ENCODE peak calls at places on chromosome 15, in four cellular contexts. One of them, this sample, is unnamed.

GRCh38 chr15:89187911-89188514 is 33.4 kb downstream of the RLBP1 start:
- DNase-seq in fibroblast of pulmonary artery: no peak
- DNase-seq in dorsolateral prefrontal cortex: peak
- DNase-seq in colonic mucosa: no peak
- DNase-seq in this sample: no peak

GRCh38 chr15:79007066-79007465 is 62.2 kb upstream of the CTSH start:
- DNase-seq in fibroblast of pulmonary artery: peak
- DNase-seq in colonic mucosa: peak
- DNase-seq in dorsolateral prefrontal cortex: no peak
- DNase-seq in this sample: peak

GRCh38 chr15:82709421-82710207 is at the start of gene AP3B2:
- DNase-seq in fibroblast of pulmonary artery: peak
- DNase-seq in dorsolateral prefrontal cortex: peak
- DNase-seq in colonic mucosa: peak
- DNase-seq in this sample: peak

GRCh38 chr15:67253517-67254237 is 784 bp downstream of the AAGAB start:
- DNase-seq in fibroblast of pulmonary artery: peak
- DNase-seq in dorsolateral prefrontal cortex: no peak
- DNase-seq in colonic mucosa: peak
- DNase-seq in this sample: peak

GRCh38 chr15:53193149-53193548 is 403.0 kb upstream of the ONECUT1 start:
- DNase-seq in dorsolateral prefrontal cortex: no peak
- DNase-seq in fibroblast of pulmonary artery: peak
- DNase-seq in colonic mucosa: no peak
- DNase-seq in this sample: peak

GRCh38 chr15:74884428-74885223 is 5.2 kb upstream of the MPI start:
- DNase-seq in colonic mucosa: no peak
- DNase-seq in dorsolateral prefrontal cortex: no peak
- DNase-seq in fibroblast of pulmonary artery: peak
- DNase-seq in this sample: no peak

GRCh38 chr15:37771462-37771861 is 163.0 kb upstream of the TMCO5A start:
- DNase-seq in colonic mucosa: no peak
- DNase-seq in fibroblast of pulmonary artery: peak
- DNase-seq in dorsolateral prefrontal cortex: no peak
- DNase-seq in this sample: peak

GRCh38 chr15:46280753-46281521 is 646.1 kb downstream of the SQOR start:
- DNase-seq in fibroblast of pulmonary artery: peak
- DNase-seq in colonic mucosa: no peak
- DNase-seq in dorsolateral prefrontal cortex: no peak
- DNase-seq in this sample: no peak

GRCh38 chr15:74784854-74785715 is 3.2 kb downstream of the CSK start:
- DNase-seq in dorsolateral prefrontal cortex: no peak
- DNase-seq in fibroblast of pulmonary artery: no peak
- DNase-seq in colonic mucosa: no peak
- DNase-seq in this sample: no peak

DNA sequence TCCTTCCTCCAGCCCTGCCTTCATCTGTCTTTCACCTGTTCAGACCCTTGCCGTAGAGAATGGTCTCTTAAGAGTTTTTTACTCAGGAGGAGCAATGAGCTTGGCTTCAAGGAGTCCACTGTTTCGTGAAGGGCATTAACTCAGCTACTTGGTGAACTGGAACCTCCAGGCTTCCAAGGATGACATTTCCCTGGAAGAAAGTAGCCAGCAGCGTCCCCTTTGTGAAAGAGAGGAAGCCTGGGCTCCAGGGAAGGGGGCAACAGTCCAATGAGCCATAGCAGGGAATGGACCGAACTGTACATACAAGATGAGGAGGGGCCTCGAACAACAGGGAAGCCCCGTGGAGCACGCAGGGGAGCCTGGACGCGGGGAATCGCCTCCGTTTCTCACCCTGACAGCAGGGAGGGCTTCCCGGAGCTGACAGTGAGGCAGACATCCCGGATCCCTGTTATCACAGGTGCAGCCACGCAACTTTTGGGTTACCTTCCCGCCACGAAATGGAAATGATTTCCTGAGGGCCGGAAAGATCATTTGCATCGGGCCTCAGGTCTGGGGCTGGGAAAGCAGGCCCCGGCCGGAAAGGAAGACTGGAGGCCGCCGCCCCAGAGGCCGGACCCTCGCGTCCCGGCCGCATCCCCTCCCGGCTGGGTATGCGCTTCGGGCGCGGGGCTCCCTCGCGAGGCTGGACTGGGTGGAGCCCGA is 514 bp upstream of the SPINT1 start:
- DNase-seq in dorsolateral prefrontal cortex: no peak
- DNase-seq in fibroblast of pulmonary artery: no peak
- DNase-seq in colonic mucosa: no peak
- DNase-seq in this sample: no peak
- H3K4me3 ChIP-seq in dorsolateral prefrontal cortex: peak
- H3K4me3 ChIP-seq in fibroblast of pulmonary artery: no peak
- H3K4me3 ChIP-seq in colonic mucosa: peak
- H3K4me3 ChIP-seq in this sample: peak

GRCh38 chr15:98581715-98582114 is 66.6 kb upstream of the IGF1R start:
- DNase-seq in colonic mucosa: no peak
- DNase-seq in dorsolateral prefrontal cortex: no peak
- DNase-seq in fibroblast of pulmonary artery: no peak
- DNase-seq in this sample: no peak
- TF ChIP-seq CTCF in colonic mucosa: no peak
- TF ChIP-seq CTCF in dorsolateral prefrontal cortex: no peak
- TF ChIP-seq CTCF in fibroblast of pulmonary artery: peak
- TF ChIP-seq CTCF in this sample: no peak

GRCh38 chr15:40092416-40093223 is 16.1 kb downstream of the BMF start:
- DNase-seq in fibroblast of pulmonary artery: peak
- DNase-seq in dorsolateral prefrontal cortex: no peak
- DNase-seq in colonic mucosa: peak
- DNase-seq in this sample: peak
- H3K4me3 ChIP-seq in fibroblast of pulmonary artery: no peak
- H3K4me3 ChIP-seq in dorsolateral prefrontal cortex: no peak
- H3K4me3 ChIP-seq in colonic mucosa: no peak
- H3K4me3 ChIP-seq in this sample: peak

GRCh38 chr15:68431792-68432401 is at the start of gene ITGA11:
- DNase-seq in dorsolateral prefrontal cortex: no peak
- DNase-seq in fibroblast of pulmonary artery: peak
- DNase-seq in colonic mucosa: peak
- DNase-seq in this sample: peak
- TF ChIP-seq CTCF in dorsolateral prefrontal cortex: no peak
- TF ChIP-seq CTCF in fibroblast of pulmonary artery: no peak
- TF ChIP-seq CTCF in colonic mucosa: no peak
- TF ChIP-seq CTCF in this sample: no peak

This sample was measured in fibroblast of villous mesenchyme.